ENCODE peak calls at places on chromosomes 4 and X, in five cellular contexts. C, A, N, E and M are unnamed samples.

GRCh38 chrX:96590403-96590802 is 94.2 kb upstream of the DIAPH2 start:
- DNase-seq in C (no peak), A (no peak), N (no peak), E (no peak), M (no peak)

GRCh38 chrX:11756354-11757318 is 1.4 kb upstream of the MSL3 start:
- DNase-seq in C (no peak), A (no peak), N (no peak), E (peak), M (peak)

GRCh38 chr4:164924670-164925238 is 47.8 kb downstream of the APELA start:
- DNase-seq in C (no peak), A (no peak), N (no peak), E (no peak), M (no peak)

GRCh38 chrX:107549504-107549903 is 78.8 kb upstream of the PRPS1 start:
- DNase-seq in C (no peak), A (no peak), N (no peak), E (no peak), M (no peak)

GRCh38 chr4:105061136-105061696 is 85.5 kb upstream of the TET2 start:
- DNase-seq in C (no peak), A (peak), N (peak), E (peak), M (peak)

GRCh38 chr4:73690051-73690744 is 50.2 kb upstream of the CXCL8 start:
- DNase-seq in C (no peak), A (no peak), N (no peak), E (peak), M (no peak)

GRCh38 chr4:6781561-6781960 is 966 bp upstream of the KIAA0232 start:
- DNase-seq in C (no peak), A (no peak), N (no peak), E (no peak), M (no peak)

GRCh38 chr4:57943672-57944071 is 833.5 kb upstream of the IGFBP7 start:
- DNase-seq in C (peak), A (no peak), N (peak), E (peak), M (no peak)

GRCh38 chr4:148044889-148045352 is 313.0 kb downstream of the ARHGAP10 start:
- DNase-seq in C (no peak), A (no peak), N (peak), E (no peak), M (no peak)

GRCh38 chrX:8632949-8633348 is 99.0 kb downstream of the ANOS1 start:
- DNase-seq in C (no peak), A (no peak), N (peak), E (no peak), M (peak)

GRCh38 chr4:153622093-153622492 is 62.0 kb upstream of the TLR2 start:
- DNase-seq in C (no peak), A (no peak), N (no peak), E (no peak), M (no peak)

GRCh38 chrX:139967300-139967699 is 2.0 kb upstream of the CXorf66 start:
- DNase-seq in C (peak), A (no peak), N (peak), E (peak), M (peak)

GRCh38 chr4:45621926-45622325 is 501.9 kb downstream of the GABRG1 start:
- DNase-seq in C (no peak), A (no peak), N (peak), E (peak), M (peak)

GRCh38 chr4:163331629-163332360 is 601 bp downstream of the NPY1R start:
- DNase-seq in C (peak), A (no peak), N (peak), E (peak), M (peak)

GRCh38 chrX:73822775-73823174 is 259.8 kb downstream of the CHIC1 start:
- DNase-seq in C (no peak), A (no peak), N (no peak), E (no peak), M (no peak)

GRCh38 chr4:168815373-168816345 is 194.4 kb downstream of the CBR4 start:
- DNase-seq in C (no peak), A (no peak), N (peak), E (peak), M (peak)

GRCh38 chrX:46814966-46815365 is 21.9 kb upstream of the RP2 start:
- DNase-seq in C (no peak), A (no peak), N (no peak), E (no peak), M (no peak)

GRCh38 chr4:177237291-177237690 is 72.4 kb upstream of the NEIL3 start:
- DNase-seq in C (no peak), A (no peak), N (no peak), E (no peak), M (no peak)

GRCh38 chrX:132180929-132181328 is 38.3 kb downstream of the RAP2C start:
- DNase-seq in C (no peak), A (no peak), N (no peak), E (no peak), M (no peak)

GRCh38 chrX:38166478-38167083 is 54.1 kb downstream of the SRPX start:
- DNase-seq in C (peak), A (no peak), N (peak), E (peak), M (peak)

GRCh38 chrX:13029831-13030771 is 14.3 kb downstream of the FAM9C start:
- DNase-seq in C (no peak), A (peak), N (no peak), E (no peak), M (peak)

GRCh38 chrX:113059714-113060113 is 219.1 kb upstream of the AMOT start:
- DNase-seq in C (no peak), A (no peak), N (no peak), E (peak), M (no peak)

GRCh38 chrX:131907488-131908314 is 115.4 kb upstream of the STK26 start:
- DNase-seq in C (no peak), A (no peak), N (no peak), E (no peak), M (no peak)

GRCh38 chr4:88841635-88842034 is 144.0 kb upstream of the NAP1L5 start:
- DNase-seq in C (no peak), A (no peak), N (no peak), E (peak), M (no peak)

GRCh38 chr4:146340798-146341197 is 126.5 kb downstream of the REELD1 start:
- DNase-seq in C (no peak), A (no peak), N (peak), E (peak), M (peak)

GRCh38 chr4:186723207-186724047 is at the start of gene FAT1:
- DNase-seq in C (peak), A (no peak), N (peak), E (peak), M (peak)

GRCh38 chr4:147846318-147847135 is 114.6 kb downstream of the ARHGAP10 start:
- DNase-seq in C (no peak), A (no peak), N (no peak), E (no peak), M (no peak)

GRCh38 chrX:13764284-13764683 is 29.7 kb downstream of the OFD1 start:
- DNase-seq in C (no peak), A (no peak), N (no peak), E (no peak), M (no peak)

GRCh38 chr4:151743128-151743854 is 17.5 kb downstream of the GATB start:
- DNase-seq in C (no peak), A (no peak), N (no peak), E (no peak), M (no peak)

DNA sequence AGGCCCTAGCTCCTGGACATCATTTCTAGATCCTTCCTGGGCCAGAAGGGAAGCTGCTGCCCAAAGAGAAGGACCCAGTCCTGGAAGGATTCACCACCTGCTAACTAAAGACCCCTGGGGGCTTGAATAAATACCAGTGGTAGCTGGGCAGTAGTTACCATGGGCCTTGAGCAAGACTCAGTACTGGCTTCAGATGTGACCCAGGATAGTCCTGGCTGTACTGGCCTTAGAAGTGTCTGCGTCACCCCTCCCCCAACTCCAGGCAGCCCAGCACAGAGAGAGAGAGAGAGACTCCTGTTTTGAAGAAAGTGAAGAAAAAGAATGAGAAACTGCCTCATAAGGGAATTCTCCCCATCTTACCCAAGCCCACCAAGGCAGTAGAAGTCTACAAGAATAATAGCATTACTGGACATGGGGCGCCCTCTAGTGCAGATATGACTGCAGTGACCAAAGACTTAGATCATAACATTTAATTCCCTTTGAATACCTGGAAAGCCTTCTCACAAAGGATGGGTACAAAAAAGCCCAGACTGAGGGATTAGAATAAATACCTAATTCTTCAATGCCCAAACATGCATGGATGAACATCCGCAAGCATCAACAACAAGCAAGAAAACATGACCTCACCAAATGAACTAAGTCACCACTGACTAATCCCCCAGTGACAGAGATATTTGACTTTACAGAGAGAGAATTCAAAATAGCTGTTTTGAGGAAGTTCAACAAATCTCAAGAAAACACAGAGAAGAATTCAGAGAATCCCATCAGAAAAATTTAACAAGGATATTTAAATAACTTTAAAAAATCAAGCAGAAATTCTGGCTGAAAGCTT is 171.8 kb downstream of the HNRNPD start:
- DNase-seq in C (peak), A (peak), N (peak), E (peak), M (peak)
- TF ChIP-seq CTCF in C (peak), A (peak), N (peak), E (peak), M (peak)

DNA sequence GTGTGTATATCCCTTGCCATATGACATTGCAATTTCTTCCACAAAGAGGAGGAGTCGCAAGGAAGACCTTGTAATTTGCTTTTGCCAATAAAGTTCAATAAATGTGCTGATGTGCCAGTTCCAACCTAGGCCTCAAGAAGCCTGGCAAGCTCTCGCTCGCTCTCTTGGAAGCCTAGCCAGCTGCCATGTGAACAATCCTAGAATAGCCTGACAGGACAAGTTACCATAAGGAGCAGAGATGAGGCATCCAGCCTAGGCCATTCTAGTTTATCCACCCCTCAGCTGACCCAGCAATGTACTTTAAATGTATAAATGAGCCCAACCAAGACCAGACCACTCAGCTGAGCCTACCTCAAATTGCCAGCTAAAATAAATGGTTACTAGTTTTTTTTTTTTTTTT is 145.7 kb upstream of the QRFPR start:
- DNase-seq in C (no peak), A (no peak), N (no peak), E (no peak), M (no peak)
- H3K4me3 ChIP-seq in C (no peak), A (no peak), N (no peak), E (no peak), M (no peak)

DNA sequence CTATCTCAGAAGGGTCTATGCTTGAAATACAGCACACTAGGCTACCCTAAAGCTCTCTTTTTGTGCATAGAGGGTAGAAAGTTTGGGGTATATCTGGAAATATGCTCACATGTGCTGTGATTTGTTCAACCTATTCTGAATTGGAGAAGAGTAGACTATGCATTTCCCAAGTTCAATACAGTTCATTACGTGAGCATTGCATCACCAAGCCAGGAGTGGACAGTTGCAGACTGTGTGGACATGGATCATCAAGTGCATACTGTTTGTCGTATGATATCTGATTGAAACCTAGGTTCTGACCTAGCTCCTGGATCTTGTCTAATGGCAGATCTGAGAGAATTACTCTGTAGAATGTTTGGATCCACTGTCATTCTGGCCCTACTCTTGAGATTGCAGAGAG is 161.1 kb downstream of the FRAS1 start:
- DNase-seq in C (no peak), A (no peak), N (no peak), E (no peak), M (no peak)
- TF ChIP-seq CTCF in C (no peak), A (no peak), N (no peak), E (no peak), M (no peak)

GRCh38 chrX:120485562-120486520 is 16.7 kb upstream of the LAMP2 start:
- DNase-seq in C (peak), A (peak), N (peak), E (peak), M (peak)
- H3K4me3 ChIP-seq in C (peak), A (peak), N (peak), E (peak), M (peak)